ENCODE peak calls at places on chromosomes 11 and 22, in nine cellular contexts. X is epithelial cell of esophagus, Y is non-pigmented ciliary epithelial cell, T is aorta, P is mammary epithelial cell, N is fibroblast of pulmonary artery, A is upper lobe of right lung, R is progenitor cell of endocrine pancreas, J is skeletal muscle cell. D is an unnamed sample.
A peak's percentile ranks its signal among the peaks of the same experiment; 100 is the strongest.

GRCh38 chr11:27701262-27702105 is 1.2 kb upstream of the BDNF start:
- DNase-seq in X (peak; percentile 32), Y (no peak), T (no peak), P (no peak), N (peak; percentile 73), A (peak; percentile 62), R (no peak), J (no peak), D (no peak)

GRCh38 chr22:48451891-48452290 is 1375.8 kb downstream of the BRD1 start:
- DNase-seq in X (no peak), Y (no peak), T (peak; percentile 28), P (no peak), N (no peak), A (peak; percentile 40), R (no peak), J (no peak), D (no peak)

GRCh38 chr22:29443452-29443851 is 5.1 kb downstream of the RFPL1 start:
- DNase-seq in X (no peak), Y (no peak), T (no peak), P (peak; percentile 8), N (peak; percentile 22), A (no peak), R (no peak), J (no peak), D (no peak)

GRCh38 chr11:8698379-8698851 is 15.8 kb downstream of the RPL27A start:
- DNase-seq in X (no peak), Y (no peak), T (no peak), P (no peak), N (no peak), A (no peak), R (no peak), J (no peak), D (no peak)

GRCh38 chr11:130644187-130644586 is 195.7 kb downstream of the ADAMTS15 start:
- DNase-seq in X (no peak), Y (no peak), T (no peak), P (peak; percentile 39), N (no peak), A (no peak), R (no peak), J (no peak), D (no peak)

GRCh38 chr11:109926941-109927340 is 166.3 kb upstream of the ZC3H12C start:
- DNase-seq in X (no peak), Y (no peak), T (no peak), P (no peak), N (no peak), A (no peak), R (no peak), J (no peak), D (no peak)

GRCh38 chr11:84130646-84131427 is 844.7 kb upstream of the CCDC90B start:
- DNase-seq in X (peak; percentile 31), Y (no peak), T (no peak), P (no peak), N (no peak), A (no peak), R (no peak), J (no peak), D (no peak)

GRCh38 chr11:71387784-71388636 is 60.2 kb downstream of the DHCR7 start:
- DNase-seq in X (no peak), Y (no peak), T (no peak), P (no peak), N (no peak), A (no peak), R (no peak), J (no peak), D (no peak)

GRCh38 chr11:114321621-114322257 is 25.5 kb downstream of the NNMT start:
- DNase-seq in X (peak; percentile 56), Y (peak; percentile 55), T (peak; percentile 68), P (peak; percentile 76), N (peak; percentile 67), A (no peak), R (no peak), J (peak; percentile 83), D (no peak)

GRCh38 chr22:50027639-50028537 is 15.3 kb upstream of the IL17REL start:
- DNase-seq in X (peak; percentile 53), Y (no peak), T (peak; percentile 50), P (peak; percentile 65), N (no peak), A (peak; percentile 74), R (no peak), J (no peak), D (no peak)

GRCh38 chr22:45891471-45891995 is 85.4 kb downstream of the WNT7B start:
- DNase-seq in X (no peak), Y (no peak), T (peak; percentile 39), P (no peak), N (no peak), A (peak; percentile 57), R (no peak), J (no peak), D (no peak)

D was measured in naive thymus-derived CD8-positive, alpha-beta T cell.